ENCODE peak calls at places on chromosomes 13 and 19, in seven cellular contexts. X is brain microvascular endothelial cell; W is frontal cortex; C is fibroblast of lung; U is nucleus accumbens; Z is progenitor cell of endocrine pancreas; Q is stimulated activated CD4-positive, alpha-beta T cell treated with anti-CD3 and anti-CD28 coated beads, Interleukin-4, amount 100 ng/mL, for 24 hours. A is an unnamed sample.

GRCh38 chr19:14577264-14577663 is 5.4 kb upstream of the NDUFB7 start:
- DNase-seq in X (no peak), W (no peak), C (no peak), U (no peak), Z (no peak), Q (no peak), A (no peak)

GRCh38 chr13:103557878-103558277 is 491.7 kb upstream of the SLC10A2 start:
- DNase-seq in X (no peak), W (no peak), C (no peak), U (no peak), Z (no peak), Q (no peak), A (no peak)

GRCh38 chr19:13060233-13060963 is 42.3 kb downstream of the LYL1 start:
- DNase-seq in X (no peak), W (no peak), C (peak), U (peak), Z (peak), Q (no peak), A (peak)

GRCh38 chr13:98721825-98722510 is 30.5 kb downstream of the SLC15A1 start:
- DNase-seq in X (no peak), W (no peak), C (no peak), U (no peak), Z (no peak), Q (no peak), A (no peak)

GRCh38 chr13:31859546-31859945 is 120.2 kb downstream of the RXFP2 start:
- DNase-seq in X (no peak), W (no peak), C (no peak), U (no peak), Z (no peak), Q (no peak), A (no peak)

GRCh38 chr19:39402417-39403297 is 4.0 kb upstream of the ZFP36 start:
- DNase-seq in X (peak), W (peak), C (peak), U (peak), Z (peak), Q (peak), A (no peak)

GRCh38 chr13:101967216-101967615 is 434.6 kb downstream of the FGF14 start:
- DNase-seq in X (no peak), W (no peak), C (no peak), U (no peak), Z (no peak), Q (no peak), A (no peak)

GRCh38 chr13:23848639-23849282 is 40.4 kb downstream of the MIPEP start:
- DNase-seq in X (no peak), W (no peak), C (no peak), U (no peak), Z (no peak), Q (no peak), A (no peak)

GRCh38 chr13:92297971-92298942 is 899.8 kb downstream of the GPC5 start:
- DNase-seq in X (no peak), W (no peak), C (no peak), U (no peak), Z (no peak), Q (no peak), A (no peak)

GRCh38 chr19:2546128-2547032 is 70.5 kb downstream of the GADD45B start:
- DNase-seq in X (peak), W (peak), C (peak), U (peak), Z (peak), Q (no peak), A (peak)

GRCh38 chr19:35740423-35741215 is 1.6 kb downstream of the IGFLR1 start:
- DNase-seq in X (peak), W (peak), C (peak), U (peak), Z (peak), Q (peak), A (peak)

GRCh38 chr13:36718686-36719085 is 44.9 kb downstream of the SERTM1 start:
- DNase-seq in X (no peak), W (no peak), C (no peak), U (no peak), Z (no peak), Q (no peak), A (no peak)

GRCh38 chr19:48739400-48739825 is 997 bp downstream of the RASIP1 start:
- DNase-seq in X (no peak), W (no peak), C (no peak), U (no peak), Z (no peak), Q (no peak), A (no peak)

GRCh38 chr19:41866284-41866683 is 6.2 kb downstream of the RPS19 start:
- DNase-seq in X (no peak), W (no peak), C (no peak), U (no peak), Z (no peak), Q (no peak), A (no peak)

GRCh38 chr19:12665281-12665573 is 1.3 kb downstream of the MAN2B1 start:
- DNase-seq in X (no peak), W (no peak), C (no peak), U (no peak), Z (no peak), Q (peak), A (peak)

GRCh38 chr13:99385940-99386339 is 78.7 kb upstream of the GPR183 start:
- DNase-seq in X (no peak), W (no peak), C (no peak), U (no peak), Z (no peak), Q (peak), A (no peak)

GRCh38 chr13:40492511-40492910 is 173.9 kb downstream of the FOXO1 start:
- DNase-seq in X (no peak), W (no peak), C (no peak), U (no peak), Z (no peak), Q (no peak), A (no peak)

GRCh38 chr19:3243851-3244700 is 19.6 kb downstream of the CELF5 start:
- DNase-seq in X (peak), W (no peak), C (peak), U (no peak), Z (peak), Q (peak), A (no peak)

GRCh38 chr19:900302-901111 is 7.2 kb downstream of the RNU6-9 start:
- DNase-seq in X (no peak), W (no peak), C (no peak), U (no peak), Z (no peak), Q (no peak), A (no peak)

GRCh38 chr13:85383291-85383690 is 415.9 kb downstream of the SLITRK6 start:
- DNase-seq in X (no peak), W (no peak), C (no peak), U (no peak), Z (no peak), Q (no peak), A (no peak)

GRCh38 chr13:20291037-20291436 is 58.9 kb upstream of the GJB6 start:
- DNase-seq in X (no peak), W (no peak), C (no peak), U (no peak), Z (no peak), Q (no peak), A (no peak)

GRCh38 chr19:57566396-57567256 is 7.0 kb upstream of the ZNF550 start:
- DNase-seq in X (no peak), W (no peak), C (peak), U (no peak), Z (no peak), Q (no peak), A (no peak)

GRCh38 chr13:104310861-104311260 is 1244.6 kb upstream of the SLC10A2 start:
- DNase-seq in X (no peak), W (no peak), C (no peak), U (no peak), Z (no peak), Q (no peak), A (no peak)

GRCh38 chr19:11843741-11844140 is 4.8 kb upstream of the ZNF439 start:
- DNase-seq in X (no peak), W (no peak), C (no peak), U (no peak), Z (no peak), Q (no peak), A (no peak)

GRCh38 chr19:45899919-45900589 is 2.4 kb downstream of the MYPOP start:
- DNase-seq in X (no peak), W (no peak), C (no peak), U (no peak), Z (no peak), Q (no peak), A (no peak)

GRCh38 chr19:3039641-3040077 is 10.6 kb upstream of the TLE2 start:
- DNase-seq in X (no peak), W (no peak), C (no peak), U (no peak), Z (no peak), Q (no peak), A (no peak)

GRCh38 chr19:42469311-42470239 is 26.8 kb upstream of the CXCL17 start:
- DNase-seq in X (no peak), W (no peak), C (no peak), U (no peak), Z (no peak), Q (no peak), A (no peak)

GRCh38 chr19:31659897-31660210 is 310.6 kb upstream of the TSHZ3 start:
- DNase-seq in X (no peak), W (no peak), C (no peak), U (no peak), Z (no peak), Q (no peak), A (no peak)

GRCh38 chr19:861756-862528 is 2.5 kb downstream of the CFD start:
- DNase-seq in X (no peak), W (no peak), C (peak), U (no peak), Z (no peak), Q (peak), A (no peak)

GRCh38 chr19:7844405-7844804 is 14.4 kb downstream of the EVI5L start:
- DNase-seq in X (no peak), W (no peak), C (no peak), U (no peak), Z (no peak), Q (no peak), A (no peak)

GRCh38 chr19:5397804-5398692 is 57.2 kb upstream of the ZNRF4 start:
- DNase-seq in X (peak), W (peak), C (no peak), U (no peak), Z (no peak), Q (no peak), A (no peak)

GRCh38 chr13:36509369-36509768 is 77.1 kb downstream of the CCNA1 start:
- DNase-seq in X (no peak), W (no peak), C (no peak), U (no peak), Z (no peak), Q (no peak), A (no peak)

GRCh38 chr13:104006625-104007061 is 940.4 kb upstream of the SLC10A2 start:
- DNase-seq in X (no peak), W (no peak), C (peak), U (no peak), Z (no peak), Q (no peak), A (no peak)

A was measured in substantia nigra.